ENCODE peak calls at places on chromosomes 6 and 20, in nine cellular contexts. N is stimulated activated CD8-positive, alpha-beta memory T cell treated with anti-CD3 and anti-CD28 coated beads, Interleukin-7, amount 100 ng/mL, for 1 hour; H is pancreas; U is fibroblast of the aortic adventitia; W is substantia nigra; T is COLO829; M is hypothalamus; D is NB4; Z is right atrium auricular region. Y is an unnamed sample.

GRCh38 chr20:6562111-6562510 is 205.4 kb upstream of the BMP2 start:
- DNase-seq in U (peak; percentile 63), M (no peak), T (no peak), H (no peak), D (no peak), W (no peak), Z (no peak), N (no peak), Y (no peak)

GRCh38 chr6:3744211-3744900 is 7.2 kb downstream of the PXDC1 start:
- DNase-seq in D (no peak), N (no peak), T (no peak), U (peak; percentile 37), Z (no peak), W (no peak), M (no peak), H (no peak), Y (no peak)

GRCh38 chr6:136964368-136964767 is 42.3 kb downstream of the SLC35D3 start:
- DNase-seq in M (no peak), H (no peak), N (no peak), U (no peak), W (no peak), Z (no peak), D (no peak), T (no peak), Y (no peak)

GRCh38 chr6:105943514-105943913 is 142.6 kb upstream of the PRDM1 start:
- DNase-seq in H (no peak), U (no peak), M (no peak), D (no peak), Z (no peak), T (no peak), N (no peak), W (no peak), Y (no peak)

GRCh38 chr6:53718597-53719460 is 53.3 kb upstream of the KLHL31 start:
- DNase-seq in W (peak; percentile 44), N (no peak), Z (no peak), H (peak; percentile 58), M (no peak), D (peak; percentile 68), T (peak; percentile 40), U (peak; percentile 72), Y (peak; percentile 83)

GRCh38 chr20:4966826-4967751 is 34.2 kb downstream of the SLC23A2 start:
- DNase-seq in T (no peak), U (no peak), H (no peak), W (no peak), Z (no peak), N (no peak), M (no peak), D (no peak), Y (no peak)

GRCh38 chr6:168709991-168710390 is 269.0 kb downstream of the SMOC2 start:
- DNase-seq in T (no peak), N (no peak), M (no peak), H (no peak), Z (peak; percentile 44), D (no peak), U (no peak), W (no peak), Y (no peak)

GRCh38 chr6:48111575-48111974 is 578 bp upstream of the PTCHD4 start:
- DNase-seq in W (no peak), Z (no peak), T (no peak), M (no peak), N (no peak), U (no peak), H (no peak), D (no peak), Y (no peak)

GRCh38 chr6:90274481-90275030 is 22.1 kb downstream of the BACH2 start:
- DNase-seq in D (no peak), H (no peak), Z (no peak), T (no peak), N (peak; percentile 74), W (no peak), M (no peak), U (no peak), Y (no peak)

GRCh38 chr6:20302702-20303251 is 90.5 kb upstream of the MBOAT1 start:
- DNase-seq in N (no peak), Z (no peak), W (no peak), U (no peak), H (no peak), D (no peak), M (no peak), T (no peak), Y (no peak)

GRCh38 chr6:27728442-27728841 is 183.8 kb downstream of the OR2B2 start:
- DNase-seq in H (no peak), U (no peak), Z (no peak), T (no peak), N (no peak), W (no peak), M (no peak), D (no peak), Y (no peak)

GRCh38 chr6:159131709-159132108 is 37.5 kb upstream of the FNDC1 start:
- DNase-seq in U (no peak), T (no peak), D (no peak), W (no peak), Z (no peak), M (no peak), N (no peak), H (no peak), Y (no peak)

GRCh38 chr6:72524011-72524645 is 97.7 kb upstream of the KCNQ5 start:
- DNase-seq in M (no peak), H (no peak), U (no peak), T (no peak), W (no peak), Z (no peak), D (no peak), N (no peak), Y (peak; percentile 33)

GRCh38 chr6:132820629-132821381 is 6.4 kb downstream of the RPS12 start:
- DNase-seq in D (peak; percentile 60), N (no peak), H (no peak), W (no peak), U (peak; percentile 11), T (no peak), M (no peak), Z (no peak), Y (no peak)

GRCh38 chr6:69180361-69181067 is 545.4 kb downstream of the ADGRB3 start:
- DNase-seq in Z (no peak), D (no peak), M (no peak), T (no peak), H (no peak), W (no peak), U (no peak), N (no peak), Y (no peak)

GRCh38 chr6:14983599-14984296 is 262.1 kb upstream of the JARID2 start:
- DNase-seq in M (no peak), N (no peak), T (no peak), W (no peak), H (no peak), Z (no peak), D (no peak), U (peak; percentile 30), Y (no peak)

GRCh38 chr6:101458341-101458740 is 64.8 kb downstream of the GRIK2 start:
- DNase-seq in M (no peak), N (no peak), D (no peak), Z (no peak), U (peak; percentile 15), H (no peak), W (no peak), T (no peak), Y (peak; percentile 38)

GRCh38 chr6:21033575-21034026 is 499.3 kb downstream of the CDKAL1 start:
- DNase-seq in D (no peak), Z (peak; percentile 61), H (no peak), T (no peak), U (peak; percentile 95), W (no peak), N (no peak), M (no peak), Y (peak; percentile 23)

GRCh38 chr6:15775741-15776140 is 112.9 kb upstream of the DTNBP1 start:
- DNase-seq in T (peak; percentile 82), D (no peak), W (no peak), M (no peak), N (no peak), Z (no peak), H (no peak), U (no peak), Y (no peak)

GRCh38 chr6:14286144-14286543 is 168.6 kb downstream of the CD83 start:
- DNase-seq in H (no peak), U (peak; percentile 97), N (no peak), Z (no peak), T (peak; percentile 60), M (no peak), D (no peak), W (no peak), Y (peak; percentile 83)

GRCh38 chr20:1150218-1150617 is 31.8 kb downstream of the PSMF1 start:
- DNase-seq in N (no peak), U (peak; percentile 24), M (no peak), W (no peak), D (no peak), Z (no peak), T (no peak), H (no peak), Y (no peak)

GRCh38 chr20:53903652-53903987 is 166.8 kb downstream of the BCAS1 start:
- DNase-seq in Z (no peak), W (no peak), D (peak; percentile 92), U (peak; percentile 30), T (no peak), H (no peak), M (no peak), N (no peak), Y (no peak)

GRCh38 chr6:22025468-22026159 is 271.2 kb downstream of the PRL start:
- DNase-seq in N (no peak), D (peak; percentile 97), M (no peak), H (no peak), W (no peak), U (peak; percentile 96), T (peak; percentile 42), Z (peak; percentile 61), Y (no peak)

GRCh38 chr6:7691675-7692452 is 34.0 kb upstream of the BMP6 start:
- DNase-seq in H (no peak), Z (no peak), T (peak; percentile 94), N (no peak), M (no peak), W (no peak), U (peak; percentile 46), D (no peak), Y (no peak)

GRCh38 chr20:33650753-33651561 is 11.2 kb upstream of the C20orf144 start:
- DNase-seq in H (no peak), Z (no peak), D (no peak), W (no peak), T (no peak), U (no peak), M (no peak), N (no peak), Y (peak; percentile 52)

GRCh38 chr6:66126358-66126757 is 419.3 kb upstream of the EYS start:
- DNase-seq in D (no peak), Z (no peak), T (no peak), M (no peak), U (no peak), N (no peak), H (no peak), W (no peak), Y (no peak)

GRCh38 chr20:6708010-6708409 is 59.5 kb upstream of the BMP2 start:
- DNase-seq in N (no peak), H (peak; percentile 51), M (no peak), U (peak; percentile 77), D (no peak), Z (no peak), T (no peak), W (no peak), Y (no peak)

GRCh38 chr6:106847116-106847515 is 127.4 kb downstream of the CD24 start:
- DNase-seq in T (no peak), H (no peak), M (no peak), D (no peak), Z (no peak), U (no peak), N (no peak), W (no peak), Y (no peak)

GRCh38 chr6:35294308-35294945 is 3.2 kb upstream of the DEF6 start:
- DNase-seq in Z (no peak), N (no peak), U (peak; percentile 39), W (peak; percentile 12), D (peak; percentile 63), M (no peak), H (no peak), T (peak; percentile 80), Y (peak; percentile 35)

GRCh38 chr6:105675715-105676397 is 273.0 kb upstream of the PREP start:
- DNase-seq in W (no peak), T (peak; percentile 48), M (no peak), N (no peak), D (peak; percentile 34), Z (no peak), H (no peak), U (peak; percentile 89), Y (no peak)

GRCh38 chr6:68778356-68779020 is 143.4 kb downstream of the ADGRB3 start:
- DNase-seq in D (peak; percentile 40), N (no peak), T (peak; percentile 59), M (no peak), Z (no peak), H (no peak), U (peak; percentile 51), W (peak; percentile 60), Y (peak; percentile 92)

Y was measured in NCI-H446.